ENCODE peak calls at places on chromosomes 5 and 9, in four cellular contexts. L is brain microvascular endothelial cell, C is suprapubic skin, T is DND-41. H is an unnamed sample. For H3K27me3, the result is how much of the 10 kb centered on the place peaks cover.

GRCh38 chr5:90934091-90934719 is 375.6 kb downstream of the ADGRV1 start:
- DNase-seq in C (no peak), T (no peak), L (no peak), H (no peak)

GRCh38 chr9:120839146-120839545 is 3.6 kb downstream of the PSMD5 start:
- DNase-seq in L (no peak), T (no peak), C (no peak), H (no peak)

GRCh38 chr9:99143661-99144060 is 38.7 kb downstream of the TGFBR1 start:
- DNase-seq in T (no peak), C (no peak), L (no peak), H (no peak)

GRCh38 chr5:44051591-44051990 is 337.6 kb downstream of the FGF10 start:
- DNase-seq in T (no peak), C (no peak), L (no peak), H (no peak)

GRCh38 chr5:154677921-154678320 is 77.3 kb upstream of the LARP1 start:
- DNase-seq in C (no peak), L (no peak), T (no peak), H (no peak)

GRCh38 chr5:9149988-9150387 is 395.9 kb downstream of the SEMA5A start:
- DNase-seq in T (no peak), C (no peak), L (peak), H (no peak)

GRCh38 chr5:8633706-8634105 is 764.8 kb downstream of the MTRR start:
- DNase-seq in L (peak), T (no peak), C (no peak), H (no peak)

GRCh38 chr5:128237504-128237903 is 153.9 kb downstream of the SLC12A2 start:
- DNase-seq in C (no peak), L (no peak), T (no peak), H (no peak)

GRCh38 chr9:22030101-22030598 is 21.0 kb upstream of the CDKN2B start:
- DNase-seq in C (no peak), L (peak), T (no peak), H (no peak)

GRCh38 chr9:22469928-22470544 is 23.4 kb downstream of the DMRTA1 start:
- DNase-seq in T (peak), L (peak), C (no peak), H (no peak)

GRCh38 chr9:16337322-16338029 is 533.0 kb downstream of the BNC2 start:
- DNase-seq in C (no peak), T (no peak), L (peak), H (no peak)

GRCh38 chr9:75974006-75974766 is 83.7 kb downstream of the PCSK5 start:
- DNase-seq in C (no peak), L (no peak), T (no peak), H (no peak)

GRCh38 chr5:133552925-133553525 is 59.3 kb downstream of the FSTL4 start:
- DNase-seq in T (peak), C (no peak), L (peak), H (no peak)

GRCh38 chr9:93664549-93665120 is 88.3 kb downstream of the PHF2 start:
- DNase-seq in T (no peak), L (no peak), C (no peak), H (no peak)

GRCh38 chr5:27313549-27313948 is 275.2 kb upstream of the CDH9 start:
- DNase-seq in C (no peak), T (no peak), L (no peak), H (no peak)

GRCh38 chr5:179228341-179229121 is 116.7 kb downstream of the ADAMTS2 start:
- DNase-seq in C (peak), L (no peak), T (no peak), H (no peak)

GRCh38 chr9:16133032-16133431 is 580.2 kb downstream of the CCDC171 start:
- DNase-seq in L (no peak), C (no peak), T (no peak), H (no peak)

GRCh38 chr9:7777776-7778175 is 21.8 kb downstream of the DMAC1 start:
- DNase-seq in T (no peak), L (peak), C (no peak), H (no peak)

GRCh38 chr5:104344809-104345512 is 782.4 kb upstream of the NUDT12 start:
- DNase-seq in L (peak), C (no peak), T (no peak), H (no peak)

GRCh38 chr5:58064799-58065198 is 395.1 kb downstream of the PLK2 start:
- DNase-seq in T (no peak), L (no peak), C (no peak), H (no peak)

GRCh38 chr9:33257276-33257675 is 7.2 kb downstream of the BAG1 start:
- DNase-seq in T (no peak), L (no peak), C (no peak), H (no peak)

GRCh38 chr9:114029311-114030170 is 48.6 kb downstream of the AMBP start:
- DNase-seq in L (no peak), C (no peak), T (no peak), H (no peak)

GRCh38 chr9:37618817-37619216 is 26.4 kb upstream of the TOMM5 start:
- DNase-seq in L (peak), T (no peak), C (no peak), H (no peak)

GRCh38 chr9:18451409-18451808 is 22.5 kb upstream of the ADAMTSL1 start:
- DNase-seq in T (no peak), L (no peak), C (no peak), H (no peak)

GRCh38 chr5:430214-430925 is 12.6 kb upstream of the EXOC3 start:
- DNase-seq in T (no peak), L (no peak), C (no peak), H (no peak)

GRCh38 chr9:135147938-135148337 is 60.5 kb downstream of the OLFM1 start:
- DNase-seq in T (no peak), C (no peak), L (no peak), H (no peak)

GRCh38 chr9:137311171-137311970 is 9.3 kb upstream of the NRARP start:
- DNase-seq in T (no peak), L (peak), C (peak), H (no peak)

GRCh38 chr5:169798906-169799660 is 162.0 kb downstream of the DOCK2 start:
- DNase-seq in T (no peak), L (no peak), C (no peak), H (no peak)

GRCh38 chr9:92600742-92601261 is 65.0 kb upstream of the ECM2 start:
- DNase-seq in L (peak), T (no peak), C (no peak), H (no peak)

GRCh38 chr5:12668564-12668963 is 764.3 kb upstream of the CTNND2 start:
- DNase-seq in C (no peak), L (no peak), T (no peak), H (no peak)

GRCh38 chr9:129383415-129384088 is 205.5 kb upstream of the IER5L start:
- DNase-seq in L (peak), C (peak), T (peak), H (peak)

GRCh38 chr9:23824241-23825142 is 1.5 kb downstream of the ELAVL2 start:
- DNase-seq in C (no peak), L (no peak), T (no peak), H (no peak)

GRCh38 chr5:33148076-33148501 is 292.7 kb upstream of the TARS1 start:
- DNase-seq in C (no peak), L (peak), T (no peak), H (no peak)

GRCh38 chr5:140870221-140871201 is 1.8 kb downstream of the PCDHA11 start:
- DNase-seq in C (no peak), L (no peak), T (no peak), H (no peak)
- H3K27me3 ChIP-seq in C (under half), L (under half), T (under half), H (under half)

GRCh38 chr5:11062379-11062778 is 301.3 kb upstream of the DAP start:
- DNase-seq in L (peak), T (no peak), C (no peak), H (no peak)
- TF ChIP-seq CTCF in L (peak), T (no peak), C (no peak), H (no peak)

GRCh38 chr9:97768731-97769130 is 71.6 kb upstream of the XPA start:
- DNase-seq in C (no peak), L (peak), T (no peak), H (no peak)

GRCh38 chr9:97766610-97767009 is 69.5 kb upstream of the XPA start:
- DNase-seq in T (no peak), C (no peak), L (no peak), H (no peak)

GRCh38 chr9:97767891-97768290 is 70.8 kb upstream of the XPA start:
- DNase-seq in T (no peak), L (peak), C (no peak), H (no peak)

GRCh38 chr9:97763884-97764283 is 66.7 kb upstream of the XPA start:
- DNase-seq in C (no peak), T (no peak), L (no peak), H (no peak)

GRCh38 chr9:97766092-97766491 is 69.0 kb upstream of the XPA start:
- DNase-seq in T (no peak), C (no peak), L (peak), H (no peak)
- H3K27me3 ChIP-seq in T (under half), C (under half), L (under half), H (under half)

GRCh38 chr5:38211354-38211710 is 47.0 kb upstream of the EGFLAM start:
- DNase-seq in L (no peak), T (no peak), C (no peak), H (no peak)

GRCh38 chr5:38207343-38207742 is 51.0 kb upstream of the EGFLAM start:
- DNase-seq in L (no peak), C (no peak), T (no peak), H (no peak)

GRCh38 chr5:38212307-38212706 is 46.1 kb upstream of the EGFLAM start:
- DNase-seq in T (no peak), L (no peak), C (no peak), H (no peak)

GRCh38 chr5:38210701-38211353 is 47.5 kb upstream of the EGFLAM start:
- DNase-seq in T (no peak), L (no peak), C (no peak), H (no peak)

DNA sequence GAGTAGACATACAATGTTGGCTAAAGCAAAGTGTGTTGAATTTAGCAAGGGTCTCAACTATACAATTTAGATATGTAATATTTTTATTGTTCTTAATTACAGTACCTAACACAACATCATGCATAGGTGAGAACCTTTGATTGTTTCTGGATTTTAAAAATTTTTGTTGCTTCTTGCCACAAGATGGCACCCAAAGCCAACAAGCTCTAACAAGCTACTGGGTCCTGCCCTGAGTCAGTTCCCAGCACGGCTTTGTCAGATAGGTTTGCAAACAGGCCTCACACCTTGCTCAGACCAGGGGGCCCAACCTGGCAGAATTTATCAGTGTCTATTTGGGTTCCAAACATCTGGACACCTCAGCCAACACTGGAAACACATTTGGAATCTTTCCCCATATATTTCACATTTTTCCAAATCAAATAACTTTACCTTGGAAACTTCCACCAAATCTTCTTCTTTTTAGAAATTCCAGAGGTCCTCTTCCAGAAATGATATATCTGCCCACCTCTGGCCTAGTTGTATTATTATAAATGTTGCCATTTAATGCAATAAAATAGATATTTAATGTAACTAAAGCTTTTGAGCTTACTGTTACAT is 49.5 kb upstream of the EGFLAM start:
- DNase-seq in C (no peak), T (peak), L (peak), H (no peak)
- TF ChIP-seq CTCF in C (peak), T (peak), L (peak), H (no peak)

DNA sequence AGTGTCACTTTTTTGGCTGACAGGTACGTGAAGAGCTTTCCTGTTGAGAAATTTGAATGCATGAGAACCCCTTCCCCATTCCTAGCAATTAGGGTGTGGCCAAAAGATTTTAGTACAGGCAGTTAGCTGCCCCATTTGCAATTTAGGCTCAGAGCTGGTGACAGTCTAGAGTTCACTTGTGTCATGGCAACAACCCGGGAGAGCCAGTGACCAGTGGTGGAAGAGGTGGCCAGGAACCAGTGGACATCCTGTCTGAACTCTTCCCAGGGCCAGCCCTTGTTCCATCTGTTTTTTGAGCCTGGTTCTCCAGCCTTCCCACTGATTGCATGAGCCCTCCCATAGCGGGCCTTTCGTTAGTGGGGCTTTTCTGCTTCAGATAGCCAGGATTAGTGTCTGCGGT is 2.5 kb upstream of the NEUROG1 start:
- DNase-seq in C (peak), T (no peak), L (no peak), H (no peak)
- H3K27me3 ChIP-seq in C (half or more), T (under half), L (half or more), H (under half)

DNA sequence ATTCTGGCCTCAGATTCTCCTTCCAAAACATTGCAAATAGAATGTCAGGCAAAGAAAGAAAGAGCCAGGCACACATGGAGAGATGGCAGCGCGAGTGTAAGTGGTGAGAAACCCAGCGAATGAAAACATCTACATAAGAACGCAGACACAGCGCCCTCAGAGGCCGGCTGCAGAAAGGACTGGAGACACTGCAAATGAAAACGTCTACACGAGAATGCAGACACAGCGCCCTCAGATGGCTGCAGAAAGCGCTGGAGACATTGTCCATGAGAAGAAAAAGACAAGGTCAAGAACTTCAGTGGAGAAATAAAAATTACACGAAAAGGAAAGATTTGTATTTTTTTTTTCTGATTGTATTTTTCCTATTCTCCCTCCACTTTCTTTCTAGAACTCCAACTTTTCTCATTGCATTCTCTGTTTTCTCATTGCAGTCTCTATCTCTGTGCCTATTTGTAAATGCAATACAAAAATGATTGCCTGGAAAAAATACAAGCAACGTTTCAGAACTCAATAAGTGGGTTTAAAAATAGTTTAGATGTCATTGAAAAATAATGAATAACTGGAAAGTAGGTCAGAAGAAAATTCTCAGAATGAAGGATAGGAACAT is 117.9 kb upstream of the LPCAT1 start:
- DNase-seq in C (no peak), L (peak), T (peak), H (peak)
- TF ChIP-seq CTCF in C (peak), L (peak), T (peak), H (peak)

DNA sequence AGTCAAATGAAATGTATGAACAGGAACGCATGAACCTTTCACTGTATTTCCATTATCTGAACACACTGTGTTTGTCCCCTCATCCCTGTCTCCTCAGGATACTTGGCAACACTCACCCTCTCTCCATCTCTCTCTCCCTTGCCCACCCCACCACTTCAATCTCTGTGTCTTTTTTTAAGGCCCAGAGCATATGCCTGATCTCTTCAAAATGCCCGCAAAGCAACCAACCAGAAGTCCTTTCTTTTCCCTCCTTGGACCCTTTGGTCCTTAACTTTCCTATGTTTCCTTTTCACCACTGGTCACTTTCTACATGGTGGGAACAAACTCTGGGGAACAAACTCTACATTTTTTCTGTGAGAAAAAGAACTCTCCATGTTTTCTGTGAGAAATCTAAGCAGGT is 3.2 kb upstream of the IRF1 start:
- DNase-seq in L (no peak), T (no peak), C (no peak), H (no peak)
- H3K27me3 ChIP-seq in L (under half), T (under half), C (under half), H (under half)

GRCh38 chr5:157294692-157295091 is 28.8 kb downstream of the CYFIP2 start:
- DNase-seq in C (no peak), T (no peak), L (no peak), H (no peak)
- TF ChIP-seq CTCF in C (no peak), T (no peak), L (peak), H (no peak)